ENCODE peak calls at places on chromosomes 3 and 15, in five cellular contexts. A, C, O, J and F are unnamed samples.

GRCh38 chr15:58026051-58026450 is 39.5 kb downstream of the ALDH1A2 start:
- DNase-seq in A (no peak), C (no peak), O (no peak), J (no peak), F (no peak)

GRCh38 chr3:183307749-183308148 is 54.7 kb downstream of the B3GNT5 start:
- DNase-seq in A (no peak), C (no peak), O (no peak), J (no peak), F (no peak)

GRCh38 chr15:35101335-35101734 is 16.2 kb upstream of the NANOGP8 start:
- DNase-seq in A (no peak), C (no peak), O (no peak), J (no peak), F (no peak)

GRCh38 chr3:133444071-133444774 is 44.4 kb downstream of the BFSP2 start:
- DNase-seq in A (peak), C (no peak), O (no peak), J (no peak), F (no peak)

GRCh38 chr15:68307131-68307928 is 29.8 kb downstream of the FEM1B start:
- DNase-seq in A (no peak), C (no peak), O (no peak), J (no peak), F (no peak)

GRCh38 chr3:107752202-107752990 is 229.6 kb downstream of the BBX start:
- DNase-seq in A (peak), C (no peak), O (no peak), J (no peak), F (no peak)

GRCh38 chr15:100914876-100915275 is 4.3 kb upstream of the LRRK1 start:
- DNase-seq in A (no peak), C (no peak), O (no peak), J (peak), F (no peak)

GRCh38 chr3:6180171-6180570 is 680.7 kb upstream of the GRM7 start:
- DNase-seq in A (peak), C (no peak), O (no peak), J (no peak), F (no peak)

GRCh38 chr3:139104062-139104461 is 59.4 kb upstream of the PRR23C start:
- DNase-seq in A (no peak), C (no peak), O (no peak), J (no peak), F (no peak)

GRCh38 chr3:30908466-30909037 is 14.1 kb upstream of the GADL1 start:
- DNase-seq in A (no peak), C (no peak), O (no peak), J (no peak), F (no peak)

GRCh38 chr3:48238506-48239085 is 2.3 kb upstream of the ZNF589 start:
- DNase-seq in A (no peak), C (no peak), O (no peak), J (peak), F (no peak)

GRCh38 chr15:90620379-90621134 is 90.8 kb downstream of the CRTC3 start:
- DNase-seq in A (no peak), C (peak), O (no peak), J (no peak), F (no peak)

GRCh38 chr3:47803478-47804025 is 614 bp downstream of the DHX30 start:
- DNase-seq in A (peak), C (no peak), O (no peak), J (no peak), F (no peak)

GRCh38 chr3:173396191-173397041 is 1.1 kb upstream of the NLGN1 start:
- DNase-seq in A (peak), C (no peak), O (no peak), J (peak), F (no peak)

GRCh38 chr15:70165811-70166284 is 68.1 kb upstream of the TLE3 start:
- DNase-seq in A (peak), C (no peak), O (peak), J (peak), F (no peak)

GRCh38 chr3:8972614-8973013 is 9.3 kb upstream of the RAD18 start:
- DNase-seq in A (peak), C (no peak), O (no peak), J (no peak), F (no peak)

GRCh38 chr3:27625848-27626247 is 96.3 kb downstream of the EOMES start:
- DNase-seq in A (no peak), C (no peak), O (no peak), J (no peak), F (no peak)

GRCh38 chr15:58463815-58464697 is 32.3 kb downstream of the LIPC start:
- DNase-seq in A (peak), C (no peak), O (no peak), J (no peak), F (no peak)

GRCh38 chr15:43270676-43271306 is 4.1 kb upstream of the TGM5 start:
- DNase-seq in A (no peak), C (no peak), O (no peak), J (no peak), F (no peak)

GRCh38 chr3:173902866-173903265 is 505.3 kb downstream of the NLGN1 start:
- DNase-seq in A (peak), C (no peak), O (no peak), J (no peak), F (no peak)

GRCh38 chr3:152093901-152094300 is 174.8 kb upstream of the MBNL1 start:
- DNase-seq in A (no peak), C (no peak), O (no peak), J (no peak), F (no peak)

GRCh38 chr3:81466161-81466560 is 295.3 kb downstream of the GBE1 start:
- DNase-seq in A (no peak), C (no peak), O (no peak), J (no peak), F (no peak)

DNA sequence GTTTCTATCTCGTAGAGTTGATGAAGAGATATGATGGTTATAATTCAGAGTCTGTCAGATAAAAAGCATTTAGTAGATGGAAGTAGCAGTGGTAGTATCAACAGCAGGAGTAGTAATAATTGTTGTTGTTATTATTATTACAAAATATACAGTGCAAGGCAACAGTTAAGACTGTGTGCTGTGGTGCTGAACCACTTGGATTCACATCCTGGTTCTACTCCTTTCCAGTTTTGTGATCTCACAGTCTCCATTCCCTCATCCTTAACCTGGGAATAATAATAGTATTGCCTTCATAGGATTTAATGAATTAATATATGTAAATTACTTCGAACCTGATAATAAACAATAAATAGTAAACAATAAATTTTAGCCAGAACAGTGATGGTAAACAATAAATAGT is 37.1 kb upstream of the TSC22D2 start:
- DNase-seq in A (peak), C (no peak), O (no peak), J (no peak), F (no peak)
- H3K4me3 ChIP-seq in A (peak), C (no peak), O (peak), J (peak), F (peak)

GRCh38 chr3:196275126-196275525 is 12.4 kb downstream of the PCYT1A start:
- DNase-seq in A (peak), C (no peak), O (no peak), J (no peak), F (no peak)
- H3K4me3 ChIP-seq in A (no peak), C (no peak), O (no peak), J (no peak), F (no peak)

GRCh38 chr3:29284578-29284977 is 3.7 kb downstream of the RBMS3 start:
- DNase-seq in A (no peak), C (no peak), O (no peak), J (no peak), F (no peak)
- H3K4me3 ChIP-seq in A (peak), C (peak), O (peak), J (peak), F (peak)

GRCh38 chr3:100802126-100802525 is 92.8 kb downstream of the TFG start:
- DNase-seq in A (peak), C (no peak), O (no peak), J (no peak), F (peak)

GRCh38 chr3:100797921-100798491 is 88.7 kb downstream of the TFG start:
- DNase-seq in A (peak), C (no peak), O (no peak), J (no peak), F (no peak)

DNA sequence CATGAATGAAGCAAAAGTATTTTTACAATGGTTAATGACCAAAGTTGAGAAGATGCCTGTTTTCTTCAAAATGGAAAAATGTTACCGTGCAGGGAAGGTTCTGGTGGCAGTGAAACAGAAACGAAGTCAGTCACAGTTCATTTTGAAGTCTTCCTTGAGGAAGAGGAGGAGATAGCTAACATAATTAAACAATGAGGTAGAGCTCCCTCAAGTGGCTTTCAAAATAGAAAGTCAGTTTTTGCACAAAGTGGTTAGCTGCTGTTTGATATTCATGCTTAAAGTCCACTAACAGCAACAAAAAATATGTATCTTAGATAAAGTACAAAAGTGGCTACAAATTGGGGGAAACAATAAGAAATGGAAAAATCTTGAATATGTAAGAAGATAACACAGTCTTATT is 87.3 kb downstream of the TFG start:
- DNase-seq in A (peak), C (no peak), O (no peak), J (no peak), F (no peak)
- H3K4me3 ChIP-seq in A (no peak), C (no peak), O (no peak), J (no peak), F (no peak)